ENCODE peak calls at places on chromosomes 4 and X, in five cellular contexts. L is CD4-positive, CD25-positive, alpha-beta regulatory T cell; M is MG63; D is kidney epithelial cell; Q is psoas muscle. X is an unnamed sample.

GRCh38 chrX:43474321-43474720 is 181.8 kb upstream of the MAOA start:
- DNase-seq in M (no peak), Q (no peak), L (no peak), D (no peak), X (no peak)

GRCh38 chrX:16479206-16479869 is 170.6 kb upstream of the S100G start:
- DNase-seq in L (no peak), Q (no peak), D (peak; percentile 19), M (peak; percentile 24), X (no peak)

GRCh38 chrX:67734111-67734753 is 190.4 kb downstream of the AR start:
- DNase-seq in L (no peak), M (no peak), D (no peak), Q (no peak), X (no peak)

GRCh38 chr4:183408791-183409190 is 35.6 kb upstream of the CDKN2AIP start:
- DNase-seq in Q (no peak), D (no peak), L (no peak), M (no peak), X (no peak)

GRCh38 chrX:109344666-109345065 is 137.2 kb downstream of the GUCY2F start:
- DNase-seq in L (no peak), M (no peak), D (no peak), Q (no peak), X (no peak)

GRCh38 chrX:19799319-19800182 is 87.8 kb downstream of the SH3KBP1 start:
- DNase-seq in D (no peak), L (peak; percentile 67), M (peak; percentile 36), Q (no peak), X (no peak)

GRCh38 chr4:116839826-116840225 is 245.6 kb downstream of the TRAM1L1 start:
- DNase-seq in Q (no peak), M (peak; percentile 13), D (no peak), L (no peak), X (no peak)

GRCh38 chr4:20422398-20422797 is 170.7 kb downstream of the SLIT2 start:
- DNase-seq in D (peak; percentile 9), L (peak; percentile 4), M (peak; percentile 9), Q (no peak), X (peak; percentile 57)

GRCh38 chr4:139816856-139817255 is 151.2 kb downstream of the MGST2 start:
- DNase-seq in M (no peak), Q (no peak), L (no peak), D (no peak), X (no peak)

GRCh38 chrX:644304-645023 is 13.9 kb downstream of the SHOX start:
- DNase-seq in Q (no peak), D (no peak), M (no peak), L (no peak), X (no peak)

GRCh38 chrX:154411981-154412340 is 622 bp downstream of the TAFAZZIN start:
- DNase-seq in D (no peak), Q (peak; percentile 82), M (peak; percentile 68), L (peak; percentile 30), X (no peak)

GRCh38 chrX:40734956-40735317 is 405 bp downstream of the MED14 start:
- DNase-seq in M (no peak), Q (no peak), D (no peak), L (no peak), X (no peak)

GRCh38 chrX:123454712-123455431 is 270.8 kb downstream of the GRIA3 start:
- DNase-seq in D (no peak), Q (no peak), L (no peak), M (no peak), X (no peak)

GRCh38 chr4:2937146-2937857 is 25.9 kb downstream of the NOP14 start:
- DNase-seq in Q (peak; percentile 55), D (no peak), L (no peak), M (no peak), X (no peak)

GRCh38 chrX:40479777-40480318 is 100.9 kb upstream of the ATP6AP2 start:
- DNase-seq in Q (no peak), L (no peak), D (no peak), M (peak; percentile 46), X (no peak)

GRCh38 chrX:68018248-68019203 is 414.8 kb downstream of the OPHN1 start:
- DNase-seq in M (peak; percentile 3), Q (no peak), D (no peak), L (no peak), X (peak; percentile 40)

GRCh38 chr4:3797831-3798500 is 31.8 kb downstream of the ADRA2C start:
- DNase-seq in Q (peak; percentile 25), M (no peak), D (no peak), L (no peak), X (no peak)

GRCh38 chrX:38856670-38857069 is 55.4 kb downstream of the MID1IP1 start:
- DNase-seq in L (no peak), Q (no peak), D (no peak), M (no peak), X (no peak)

GRCh38 chr4:153138736-153139135 is 65.5 kb upstream of the TRIM2 start:
- DNase-seq in L (no peak), D (no peak), M (no peak), Q (no peak), X (no peak)

GRCh38 chrX:13398073-13398823 is 78.4 kb upstream of the ATXN3L start:
- DNase-seq in Q (peak; percentile 53), D (peak; percentile 99), M (peak; percentile 95), L (no peak), X (no peak)

GRCh38 chrX:28586891-28587635 is at the start of gene IL1RAPL1:
- DNase-seq in L (no peak), D (peak; percentile 23), Q (no peak), M (peak; percentile 16), X (no peak)

GRCh38 chr4:119795986-119796578 is 167.5 kb upstream of the PDE5A start:
- DNase-seq in Q (no peak), M (no peak), L (no peak), D (no peak), X (no peak)

GRCh38 chr4:38867478-38868054 is at the start of gene FAM114A1:
- DNase-seq in L (no peak), M (peak; percentile 84), D (no peak), Q (peak; percentile 90), X (peak; percentile 13)

GRCh38 chrX:19924285-19924684 is 36.9 kb upstream of the SH3KBP1 start:
- DNase-seq in M (no peak), D (no peak), L (no peak), Q (no peak), X (no peak)

GRCh38 chr4:127782025-127782274 is 172 bp upstream of the HSPA4L start:
- DNase-seq in D (no peak), M (peak; percentile 78), L (peak; percentile 1), Q (no peak), X (no peak)

GRCh38 chrX:152932598-152933175 is 34.8 kb downstream of the ZNF185 start:
- DNase-seq in M (no peak), L (no peak), D (no peak), Q (no peak), X (no peak)

GRCh38 chrX:139932901-139933796 is at the start of gene ATP11C:
- DNase-seq in D (peak; percentile 34), Q (peak; percentile 91), M (peak; percentile 87), L (peak; percentile 77), X (peak; percentile 47)

GRCh38 chr4:127240721-127241120 is 392.0 kb upstream of the INTU start:
- DNase-seq in D (no peak), M (no peak), L (no peak), Q (no peak), X (no peak)

GRCh38 chr4:80454561-80454960 is 119.0 kb downstream of the CFAP299 start:
- DNase-seq in M (no peak), D (no peak), L (no peak), Q (no peak), X (no peak)

DNA sequence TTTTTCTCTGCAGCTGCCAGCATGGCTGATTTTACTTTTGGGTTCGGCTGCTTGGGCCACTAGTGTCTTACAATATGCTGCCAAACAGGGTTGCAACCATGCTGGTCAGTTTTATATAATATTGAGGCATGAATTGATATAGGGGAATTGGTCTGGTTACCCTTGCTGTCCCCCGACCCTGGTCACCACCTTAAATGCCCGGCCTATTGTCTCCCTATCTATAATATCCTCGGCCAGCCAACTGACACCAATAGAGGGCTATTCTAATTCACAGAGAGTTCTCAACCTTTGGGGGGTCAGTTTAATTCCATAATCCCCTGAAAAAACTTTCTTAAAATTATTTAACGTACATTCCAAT is 28.7 kb downstream of the SULT1E1 start:
- DNase-seq in D (no peak), Q (no peak), L (no peak), M (no peak), X (no peak)
- H3K4me3 ChIP-seq in D (no peak overlapping the region), Q (no peak overlapping the region), L (no peak overlapping the region), M (no peak overlapping the region), X (peak overlapping the region; percentile 2)

DNA sequence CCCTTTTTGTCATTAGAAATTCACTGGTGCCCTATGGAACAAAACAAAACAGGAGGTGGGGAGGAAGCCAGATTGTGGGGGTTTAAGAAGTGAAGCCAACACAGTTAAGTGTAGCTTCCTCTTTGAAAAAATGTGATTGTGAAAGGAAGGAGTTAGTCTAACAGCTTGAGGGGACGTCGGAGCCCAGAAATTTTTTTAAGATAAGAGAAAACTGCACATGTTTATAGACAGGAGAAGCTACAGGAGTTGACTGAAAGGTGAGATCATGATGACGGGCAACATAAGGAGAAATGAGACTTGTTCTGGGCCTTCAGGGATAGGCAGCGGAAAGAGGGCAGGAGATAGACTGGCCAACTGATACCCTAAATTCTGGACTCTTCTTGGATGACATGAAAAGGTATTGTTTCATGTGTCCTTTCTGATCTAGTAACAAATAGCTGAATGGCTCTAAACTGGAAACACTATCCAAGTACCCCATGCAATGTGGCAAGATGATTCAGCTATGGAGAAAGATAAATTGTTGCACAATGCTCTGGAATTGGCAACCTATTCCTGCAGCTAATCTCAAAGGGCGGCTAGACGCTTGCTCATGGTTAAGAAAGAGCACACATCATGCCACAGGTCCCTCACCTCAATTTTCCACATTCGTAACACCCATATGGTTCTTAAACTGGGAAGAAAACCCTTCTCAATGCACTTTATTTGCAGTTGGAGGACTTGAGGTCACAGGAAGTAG is 3.7 kb upstream of the HDAC8 start:
- DNase-seq in L (no peak), M (peak; percentile 30), D (no peak), Q (no peak), X (no peak)
- H3K4me3 ChIP-seq in L (no peak overlapping the region), M (no peak overlapping the region), D (no peak overlapping the region), Q (no peak overlapping the region), X (no peak overlapping the region)

DNA sequence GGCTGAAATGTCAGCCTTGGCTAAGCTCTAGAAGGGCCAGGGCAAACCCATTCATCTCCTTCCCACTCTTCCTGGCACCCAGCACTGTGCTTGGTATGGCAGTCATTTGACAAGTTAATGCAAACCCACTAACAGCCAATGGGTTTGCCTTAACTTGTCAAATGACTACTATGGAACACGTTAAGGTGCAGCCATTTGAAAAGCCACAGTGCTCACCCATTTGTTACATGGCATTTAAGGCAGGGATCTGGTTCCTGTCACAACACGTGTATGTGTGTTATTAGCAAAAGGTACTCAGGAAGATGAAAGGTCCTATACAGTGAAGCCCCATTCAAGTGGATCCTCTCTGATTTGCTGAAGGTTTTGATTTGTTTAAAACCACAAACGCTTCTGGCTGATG is 7.2 kb downstream of the CRMP1 start:
- DNase-seq in Q (no peak), M (no peak), L (no peak), D (no peak), X (no peak)
- H3K4me3 ChIP-seq in Q (no peak overlapping the region), M (no peak overlapping the region), L (no peak overlapping the region), D (no peak overlapping the region), X (no peak overlapping the region)

DNA sequence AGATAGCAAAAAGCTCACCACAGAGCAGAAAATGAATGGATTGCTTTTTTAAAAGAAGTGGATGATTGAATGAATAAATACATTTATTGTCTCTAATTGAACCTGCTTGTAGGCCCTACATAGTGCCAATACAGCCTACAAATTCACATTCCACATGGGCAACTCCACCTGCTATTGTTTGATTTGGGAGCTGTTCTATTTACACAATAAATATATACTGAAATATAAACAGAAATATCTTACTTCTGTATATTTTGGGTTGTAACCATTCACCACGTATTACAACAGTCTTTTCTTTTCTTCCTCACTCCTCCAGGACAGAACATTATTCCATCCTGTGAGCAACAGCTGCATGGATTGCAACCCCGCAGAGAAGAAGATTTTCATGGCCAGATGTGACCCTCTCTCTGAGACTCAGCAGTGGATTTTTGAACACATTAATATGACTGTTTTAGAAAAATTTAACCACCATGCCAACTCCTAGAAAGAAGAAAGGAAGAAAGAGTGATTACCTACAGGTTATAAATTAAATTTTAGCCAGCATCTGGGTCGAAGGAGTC is 128.9 kb upstream of the GALNT7 start:
- DNase-seq in Q (no peak), D (no peak), M (no peak), L (no peak), X (peak; percentile 91)
- H3K4me3 ChIP-seq in Q (no peak overlapping the region), D (no peak overlapping the region), M (no peak overlapping the region), L (no peak overlapping the region), X (peak overlapping the region; percentile 19)